ENCODE peak calls at places on chromosomes 12 and 14, in eight cellular contexts. E is Panc1; C is T-helper 1 cell; S is BJ; H is aorta; R is HS-5; Y is stimulated activated CD4-positive, alpha-beta T cell treated with anti-CD3 and anti-CD28 coated beads, Interleukin-1b, Interleukin-23, amount 100 ng/mL, for 4 hours; K is activated naive CD4-positive, alpha-beta T cell. O is an unnamed sample.

GRCh38 chr14:93683241-93683640 is 105.0 kb downstream of the PRIMA1 start:
- DNase-seq in E (no peak), C (no peak), S (no peak), H (no peak), R (no peak), Y (no peak), K (no peak), O (no peak)

GRCh38 chr12:110349521-110350151 is 53.9 kb downstream of the ANAPC7 start:
- DNase-seq in E (no peak), C (no peak), S (no peak), H (no peak), R (no peak), Y (peak), K (no peak), O (peak)

GRCh38 chr14:22664261-22664660 is 20.1 kb upstream of the OR6J1 start:
- DNase-seq in E (no peak), C (no peak), S (no peak), H (no peak), R (no peak), Y (no peak), K (no peak), O (no peak)

GRCh38 chr14:102513899-102514772 is 4.6 kb upstream of the ANKRD9 start:
- DNase-seq in E (no peak), C (no peak), S (no peak), H (no peak), R (no peak), Y (no peak), K (no peak), O (no peak)

GRCh38 chr12:47985596-47986265 is 18.5 kb downstream of the COL2A1 start:
- DNase-seq in E (no peak), C (no peak), S (no peak), H (no peak), R (no peak), Y (no peak), K (no peak), O (no peak)

GRCh38 chr12:127006972-127007371 is 1260.0 kb upstream of the TMEM132C start:
- DNase-seq in E (no peak), C (no peak), S (no peak), H (no peak), R (no peak), Y (no peak), K (no peak), O (no peak)

GRCh38 chr12:123109319-123109772 is 41.5 kb downstream of the PITPNM2 start:
- DNase-seq in E (no peak), C (no peak), S (no peak), H (peak), R (no peak), Y (no peak), K (no peak), O (peak)

GRCh38 chr12:109731231-109731731 is 17.7 kb downstream of the FAM222A start:
- DNase-seq in E (no peak), C (no peak), S (no peak), H (peak), R (no peak), Y (no peak), K (no peak), O (peak)

GRCh38 chr12:95820096-95820703 is 29.6 kb upstream of the NTN4 start:
- DNase-seq in E (no peak), C (no peak), S (no peak), H (no peak), R (peak), Y (no peak), K (no peak), O (no peak)

GRCh38 chr14:67577909-67578749 is 21.9 kb downstream of the PIGH start:
- DNase-seq in E (no peak), C (no peak), S (no peak), H (no peak), R (no peak), Y (no peak), K (no peak), O (no peak)

GRCh38 chr12:91388573-91388972 is 206.0 kb upstream of the DCN start:
- DNase-seq in E (no peak), C (no peak), S (no peak), H (no peak), R (no peak), Y (no peak), K (no peak), O (no peak)

O was measured in posterior cingulate gyrus.